ENCODE peak calls at places on chromosomes 13 and 19, in seven cellular contexts. One of them, this sample, is unnamed.

GRCh38 chr19:40147693-40148347 is 43.4 kb upstream of the MAP3K10 start:
- DNase-seq in K562: no peak
- DNase-seq in transverse colon: peak; percentile 11
- DNase-seq in vagina: peak; percentile 72
- DNase-seq in H1: no peak
- DNase-seq in breast epithelium: no peak
- DNase-seq in Panc1: peak; percentile 100
- DNase-seq in this sample: no peak

GRCh38 chr19:38727868-38728660 is 16.2 kb downstream of the CAPN12 start:
- DNase-seq in K562: peak; percentile 87
- DNase-seq in transverse colon: no peak
- DNase-seq in vagina: no peak
- DNase-seq in H1: no peak
- DNase-seq in breast epithelium: no peak
- DNase-seq in Panc1: no peak
- DNase-seq in this sample: no peak

GRCh38 chr13:49540552-49540951 is 44.8 kb downstream of the PHF11 start:
- DNase-seq in K562: peak; percentile 21
- DNase-seq in transverse colon: no peak
- DNase-seq in vagina: no peak
- DNase-seq in H1: no peak
- DNase-seq in breast epithelium: no peak
- DNase-seq in Panc1: no peak
- DNase-seq in this sample: no peak

GRCh38 chr13:40064154-40064713 is 408.8 kb downstream of the COG6 start:
- DNase-seq in K562: no peak
- DNase-seq in transverse colon: no peak
- DNase-seq in vagina: no peak
- DNase-seq in H1: no peak
- DNase-seq in breast epithelium: no peak
- DNase-seq in Panc1: no peak
- DNase-seq in this sample: no peak

GRCh38 chr19:46198756-46199155 is 30.8 kb upstream of the IGFL1 start:
- DNase-seq in K562: no peak
- DNase-seq in transverse colon: no peak
- DNase-seq in vagina: no peak
- DNase-seq in H1: no peak
- DNase-seq in breast epithelium: no peak
- DNase-seq in Panc1: no peak
- DNase-seq in this sample: no peak

GRCh38 chr13:50474094-50474654 is 369.3 kb downstream of the DLEU7 start:
- DNase-seq in K562: no peak
- DNase-seq in transverse colon: no peak
- DNase-seq in vagina: no peak
- DNase-seq in H1: no peak
- DNase-seq in breast epithelium: no peak
- DNase-seq in Panc1: no peak
- DNase-seq in this sample: no peak

GRCh38 chr19:55698256-55698655 is 23.2 kb downstream of the EPN1 start:
- DNase-seq in K562: no peak
- DNase-seq in transverse colon: no peak
- DNase-seq in vagina: no peak
- DNase-seq in H1: no peak
- DNase-seq in breast epithelium: no peak
- DNase-seq in Panc1: no peak
- DNase-seq in this sample: no peak

GRCh38 chr13:63446329-63446728 is 2030.7 kb upstream of the PCDH20 start:
- DNase-seq in K562: no peak
- DNase-seq in transverse colon: no peak
- DNase-seq in vagina: no peak
- DNase-seq in H1: no peak
- DNase-seq in breast epithelium: no peak
- DNase-seq in Panc1: no peak
- DNase-seq in this sample: no peak

GRCh38 chr13:80336335-80336734 is 4.6 kb downstream of the SPRY2 start:
- DNase-seq in K562: no peak
- DNase-seq in transverse colon: no peak
- DNase-seq in vagina: no peak
- DNase-seq in H1: no peak
- DNase-seq in breast epithelium: no peak
- DNase-seq in Panc1: no peak
- DNase-seq in this sample: no peak

GRCh38 chr13:94620286-94620896 is 18.7 kb downstream of the GPR180 start:
- DNase-seq in K562: peak; percentile 30
- DNase-seq in transverse colon: no peak
- DNase-seq in vagina: no peak
- DNase-seq in H1: no peak
- DNase-seq in breast epithelium: no peak
- DNase-seq in Panc1: no peak
- DNase-seq in this sample: no peak

GRCh38 chr13:113414335-113414734 is 39.0 kb downstream of the ADPRHL1 start:
- DNase-seq in K562: no peak
- DNase-seq in transverse colon: no peak
- DNase-seq in vagina: no peak
- DNase-seq in H1: no peak
- DNase-seq in breast epithelium: no peak
- DNase-seq in Panc1: no peak
- DNase-seq in this sample: peak; percentile 47

GRCh38 chr13:34990399-34991224 is 48.5 kb downstream of the NBEA start:
- DNase-seq in K562: no peak
- DNase-seq in transverse colon: no peak
- DNase-seq in vagina: no peak
- DNase-seq in H1: no peak
- DNase-seq in breast epithelium: no peak
- DNase-seq in Panc1: no peak
- DNase-seq in this sample: no peak

GRCh38 chr19:56841194-56841546 is 644 bp upstream of the PEG3 start:
- DNase-seq in K562: no peak
- DNase-seq in transverse colon: no peak
- DNase-seq in vagina: no peak
- DNase-seq in H1: no peak
- DNase-seq in breast epithelium: no peak
- DNase-seq in Panc1: no peak
- DNase-seq in this sample: no peak

GRCh38 chr19:44587863-44588752 is 25.3 kb upstream of the IGSF23 start:
- DNase-seq in K562: no peak
- DNase-seq in transverse colon: no peak
- DNase-seq in vagina: no peak
- DNase-seq in H1: no peak
- DNase-seq in breast epithelium: no peak
- DNase-seq in Panc1: peak; percentile 57
- DNase-seq in this sample: no peak

GRCh38 chr19:55907286-55907685 is 24.9 kb downstream of the NLRP13 start:
- DNase-seq in K562: no peak
- DNase-seq in transverse colon: no peak
- DNase-seq in vagina: peak; percentile 0
- DNase-seq in H1: no peak
- DNase-seq in breast epithelium: no peak
- DNase-seq in Panc1: no peak
- DNase-seq in this sample: no peak

GRCh38 chr19:53365899-53366493 is 491 bp downstream of the ZNF525 start:
- DNase-seq in K562: peak; percentile 3
- DNase-seq in transverse colon: peak; percentile 51
- DNase-seq in vagina: no peak
- DNase-seq in H1: no peak
- DNase-seq in breast epithelium: no peak
- DNase-seq in Panc1: no peak
- DNase-seq in this sample: peak; percentile 25

GRCh38 chr19:48419158-48419920 is 25.9 kb downstream of the GRIN2D start:
- DNase-seq in K562: peak; percentile 70
- DNase-seq in transverse colon: peak; percentile 75
- DNase-seq in vagina: no peak
- DNase-seq in H1: peak; percentile 49
- DNase-seq in breast epithelium: no peak
- DNase-seq in Panc1: no peak
- DNase-seq in this sample: peak; percentile 40

GRCh38 chr13:107753286-107753685 is 462.1 kb downstream of the LIG4 start:
- DNase-seq in K562: no peak
- DNase-seq in transverse colon: no peak
- DNase-seq in vagina: no peak
- DNase-seq in H1: no peak
- DNase-seq in breast epithelium: no peak
- DNase-seq in Panc1: no peak
- DNase-seq in this sample: no peak

GRCh38 chr13:62305758-62306157 is 890.1 kb upstream of the PCDH20 start:
- DNase-seq in K562: no peak
- DNase-seq in transverse colon: no peak
- DNase-seq in vagina: no peak
- DNase-seq in H1: no peak
- DNase-seq in breast epithelium: no peak
- DNase-seq in Panc1: no peak
- DNase-seq in this sample: no peak

GRCh38 chr19:35124098-35125060 is 8.8 kb downstream of the FXYD3 start:
- DNase-seq in K562: peak; percentile 97
- DNase-seq in transverse colon: peak; percentile 96
- DNase-seq in vagina: no peak
- DNase-seq in H1: no peak
- DNase-seq in breast epithelium: peak; percentile 94
- DNase-seq in Panc1: no peak
- DNase-seq in this sample: peak; percentile 92

GRCh38 chr19:16398530-16399241 is 73.1 kb downstream of the EPS15L1 start:
- DNase-seq in K562: no peak
- DNase-seq in transverse colon: no peak
- DNase-seq in vagina: no peak
- DNase-seq in H1: no peak
- DNase-seq in breast epithelium: no peak
- DNase-seq in Panc1: no peak
- DNase-seq in this sample: no peak

GRCh38 chr13:39956036-39956435 is 300.6 kb downstream of the COG6 start:
- DNase-seq in K562: no peak
- DNase-seq in transverse colon: no peak
- DNase-seq in vagina: no peak
- DNase-seq in H1: no peak
- DNase-seq in breast epithelium: no peak
- DNase-seq in Panc1: no peak
- DNase-seq in this sample: no peak

GRCh38 chr13:33483471-33483870 is 197.9 kb upstream of the STARD13 start:
- DNase-seq in K562: no peak
- DNase-seq in transverse colon: no peak
- DNase-seq in vagina: no peak
- DNase-seq in H1: no peak
- DNase-seq in breast epithelium: no peak
- DNase-seq in Panc1: no peak
- DNase-seq in this sample: no peak
- TF ChIP-seq POLR2AphosphoS5 in K562: no peak
- TF ChIP-seq POLR2AphosphoS5 in transverse colon: no peak
- TF ChIP-seq POLR2AphosphoS5 in vagina: no peak
- TF ChIP-seq POLR2AphosphoS5 in H1: no peak
- TF ChIP-seq POLR2AphosphoS5 in breast epithelium: no peak
- TF ChIP-seq POLR2AphosphoS5 in Panc1: no peak
- TF ChIP-seq POLR2AphosphoS5 in this sample: no peak

DNA sequence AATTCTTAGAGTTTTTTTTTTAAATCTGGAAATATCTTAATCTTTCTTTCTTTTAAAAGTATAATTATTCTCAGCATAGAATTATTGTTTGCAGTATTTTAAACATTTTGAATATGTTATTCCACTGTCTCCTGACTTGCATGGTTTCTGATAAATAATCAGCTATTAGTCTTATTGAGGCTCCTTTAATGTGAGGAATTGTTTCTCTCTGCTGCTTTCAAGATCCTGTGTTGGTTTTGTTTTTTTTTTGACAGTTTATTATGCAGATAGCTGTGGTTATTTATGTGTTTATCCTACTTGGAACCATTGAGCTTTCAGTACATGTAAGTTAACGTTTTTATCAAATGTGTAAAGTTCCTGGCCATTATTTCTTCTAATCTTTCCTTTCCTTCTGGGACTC is 477.9 kb upstream of the HTR2A start:
- DNase-seq in K562: no peak
- DNase-seq in transverse colon: no peak
- DNase-seq in vagina: no peak
- DNase-seq in H1: no peak
- DNase-seq in breast epithelium: no peak
- DNase-seq in Panc1: no peak
- DNase-seq in this sample: no peak
- TF ChIP-seq POLR2AphosphoS5 in K562: no peak
- TF ChIP-seq POLR2AphosphoS5 in transverse colon: no peak
- TF ChIP-seq POLR2AphosphoS5 in vagina: no peak
- TF ChIP-seq POLR2AphosphoS5 in H1: no peak
- TF ChIP-seq POLR2AphosphoS5 in breast epithelium: no peak
- TF ChIP-seq POLR2AphosphoS5 in Panc1: no peak
- TF ChIP-seq POLR2AphosphoS5 in this sample: no peak

DNA sequence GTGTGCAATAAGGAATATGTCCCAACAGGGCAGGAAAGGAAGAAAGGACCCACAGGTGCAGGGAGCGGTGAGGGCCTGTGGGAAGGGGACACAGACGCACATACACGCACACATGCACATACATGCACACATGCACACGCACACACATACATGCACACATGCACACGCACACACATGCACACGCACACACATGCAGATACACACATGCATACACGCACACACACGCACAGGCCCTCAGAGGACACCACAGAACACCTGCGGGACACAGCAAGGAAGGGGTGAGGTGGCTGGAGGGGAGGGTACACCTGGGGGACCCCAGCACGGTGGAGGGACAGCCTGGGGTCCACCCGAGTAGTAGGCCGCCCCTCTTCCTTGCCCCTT is 12.9 kb downstream of the PIP5K1C start:
- DNase-seq in K562: no peak
- DNase-seq in transverse colon: no peak
- DNase-seq in vagina: no peak
- DNase-seq in H1: no peak
- DNase-seq in breast epithelium: no peak
- DNase-seq in Panc1: no peak
- DNase-seq in this sample: no peak
- TF ChIP-seq POLR2AphosphoS5 in K562: no peak
- TF ChIP-seq POLR2AphosphoS5 in transverse colon: no peak
- TF ChIP-seq POLR2AphosphoS5 in vagina: no peak
- TF ChIP-seq POLR2AphosphoS5 in H1: no peak
- TF ChIP-seq POLR2AphosphoS5 in breast epithelium: no peak
- TF ChIP-seq POLR2AphosphoS5 in Panc1: no peak
- TF ChIP-seq POLR2AphosphoS5 in this sample: no peak

DNA sequence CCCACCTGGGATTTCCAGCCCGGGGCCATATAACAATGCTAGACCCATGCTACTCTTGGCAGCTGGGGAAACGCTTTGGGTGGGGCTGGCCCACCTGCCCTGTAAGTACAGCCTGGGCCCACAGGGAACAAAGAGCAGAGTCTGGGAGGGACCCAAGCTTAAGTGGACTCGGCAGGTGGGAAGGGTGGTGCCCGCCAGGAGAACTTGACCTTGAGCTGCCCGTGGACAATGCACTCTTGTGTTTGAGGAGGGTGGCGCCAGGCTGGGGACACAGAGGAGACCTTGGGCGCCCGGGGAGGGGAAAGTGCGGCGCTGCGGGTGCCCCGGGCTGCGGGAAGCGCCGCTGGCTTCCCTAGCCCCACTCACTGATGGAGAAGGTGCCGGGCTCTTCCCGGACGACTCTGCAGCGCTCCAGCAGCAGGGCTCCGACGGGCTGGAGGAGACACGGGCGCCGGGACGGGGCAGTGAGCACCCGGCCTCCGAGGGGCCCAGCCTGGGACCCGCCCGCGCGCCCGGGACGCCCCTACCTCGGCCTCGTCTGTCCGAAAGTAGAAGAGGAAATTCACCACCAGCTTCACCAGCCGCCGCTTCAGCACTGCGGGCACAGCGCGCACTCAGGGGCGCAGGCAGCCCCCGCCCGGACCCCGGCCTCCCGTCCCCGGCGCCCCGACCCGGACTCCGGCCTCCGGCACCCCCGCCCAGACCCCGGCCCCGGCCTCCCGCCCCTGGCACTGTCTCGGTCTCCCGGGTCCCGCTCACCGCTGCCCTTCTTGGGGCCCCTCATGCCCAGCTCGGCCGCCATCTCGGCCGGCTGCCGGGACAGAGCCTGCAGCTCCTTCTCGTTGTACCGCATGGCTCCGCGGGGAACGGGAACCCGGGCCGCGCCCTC is 489 bp downstream of the PLEKHJ1 start:
- DNase-seq in K562: no peak
- DNase-seq in transverse colon: peak; percentile 86
- DNase-seq in vagina: no peak
- DNase-seq in H1: no peak
- DNase-seq in breast epithelium: no peak
- DNase-seq in Panc1: no peak
- DNase-seq in this sample: peak; percentile 74
- TF ChIP-seq POLR2AphosphoS5 in K562: peak; percentile 50
- TF ChIP-seq POLR2AphosphoS5 in transverse colon: peak; percentile 81
- TF ChIP-seq POLR2AphosphoS5 in vagina: no peak
- TF ChIP-seq POLR2AphosphoS5 in H1: no peak
- TF ChIP-seq POLR2AphosphoS5 in breast epithelium: no peak
- TF ChIP-seq POLR2AphosphoS5 in Panc1: peak; percentile 27
- TF ChIP-seq POLR2AphosphoS5 in this sample: no peak